ENCODE peak calls at places on chromosomes 11 and 22, in seven cellular contexts. O, A, D, Q, T, F and N are unnamed samples.

GRCh38 chr11:86740628-86741488 is 59.5 kb upstream of the PRSS23 start:
- DNase-seq in O (peak), A (peak), D (peak), Q (peak), T (peak), F (peak), N (no peak)

GRCh38 chr11:73577496-73577917 is 20.4 kb downstream of the FAM168A start:
- DNase-seq in O (no peak), A (no peak), D (no peak), Q (no peak), T (no peak), F (no peak), N (peak)

GRCh38 chr22:24513706-24514240 is 18.6 kb downstream of the UPB1 start:
- DNase-seq in O (no peak), A (no peak), D (no peak), Q (no peak), T (no peak), F (no peak), N (no peak)

GRCh38 chr22:20132686-20133246 is 1.2 kb downstream of the ZDHHC8 start:
- DNase-seq in O (no peak), A (no peak), D (no peak), Q (no peak), T (no peak), F (no peak), N (no peak)

GRCh38 chr22:30228509-30229359 is 17.8 kb downstream of the LIF start:
- DNase-seq in O (peak), A (no peak), D (no peak), Q (no peak), T (no peak), F (no peak), N (no peak)

GRCh38 chr11:1608363-1608762 is at the start of gene KRTAP5-3:
- DNase-seq in O (no peak), A (no peak), D (no peak), Q (no peak), T (no peak), F (no peak), N (no peak)

GRCh38 chr11:119993732-119994131 is 144.2 kb downstream of the TRIM29 start:
- DNase-seq in O (no peak), A (no peak), D (no peak), Q (no peak), T (no peak), F (no peak), N (no peak)

GRCh38 chr11:72959998-72960731 is 146.0 kb downstream of the ATG16L2 start:
- DNase-seq in O (no peak), A (no peak), D (no peak), Q (no peak), T (no peak), F (no peak), N (no peak)

GRCh38 chr11:114211444-114212122 is 84.6 kb upstream of the NNMT start:
- DNase-seq in O (no peak), A (no peak), D (no peak), Q (no peak), T (no peak), F (no peak), N (no peak)

GRCh38 chr11:68528630-68529029 is 68.1 kb downstream of the PPP6R3 start:
- DNase-seq in O (no peak), A (no peak), D (no peak), Q (no peak), T (no peak), F (peak), N (no peak)

GRCh38 chr11:88779551-88779950 is 286.2 kb downstream of the GRM5 start:
- DNase-seq in O (peak), A (no peak), D (no peak), Q (no peak), T (peak), F (no peak), N (no peak)

GRCh38 chr22:48589901-48590300 is 1237.8 kb downstream of the BRD1 start:
- DNase-seq in O (no peak), A (no peak), D (no peak), Q (no peak), T (no peak), F (no peak), N (no peak)

GRCh38 chr11:72951193-72951592 is 137.0 kb downstream of the ATG16L2 start:
- DNase-seq in O (peak), A (no peak), D (no peak), Q (no peak), T (no peak), F (peak), N (peak)

GRCh38 chr11:77370217-77370616 is 68.7 kb upstream of the GDPD4 start:
- DNase-seq in O (no peak), A (no peak), D (no peak), Q (no peak), T (no peak), F (no peak), N (no peak)

GRCh38 chr11:11956006-11956405 is 52.4 kb downstream of the DKK3 start:
- DNase-seq in O (no peak), A (no peak), D (no peak), Q (no peak), T (no peak), F (no peak), N (no peak)

GRCh38 chr11:16293204-16293681 is 63.1 kb downstream of the SOX6 start:
- DNase-seq in O (no peak), A (no peak), D (no peak), Q (no peak), T (no peak), F (no peak), N (no peak)

GRCh38 chr11:43787823-43788222 is 92.8 kb upstream of the ALKBH3 start:
- DNase-seq in O (no peak), A (no peak), D (no peak), Q (no peak), T (no peak), F (no peak), N (no peak)

GRCh38 chr11:132200303-132200936 is 830.0 kb downstream of the NTM start:
- DNase-seq in O (no peak), A (no peak), D (no peak), Q (no peak), T (no peak), F (no peak), N (no peak)

GRCh38 chr11:45104006-45104789 is 42.2 kb upstream of the PRDM11 start:
- DNase-seq in O (no peak), A (no peak), D (no peak), Q (no peak), T (no peak), F (no peak), N (no peak)

GRCh38 chr22:19047993-19048392 is 74.2 kb downstream of the DGCR2 start:
- DNase-seq in O (no peak), A (no peak), D (no peak), Q (no peak), T (no peak), F (no peak), N (no peak)

GRCh38 chr22:21823740-21824438 is 43.6 kb downstream of the MAPK1 start:
- DNase-seq in O (no peak), A (peak), D (no peak), Q (no peak), T (no peak), F (no peak), N (no peak)

GRCh38 chr22:27866136-27867091 is 52.6 kb downstream of the PITPNB start:
- DNase-seq in O (peak), A (no peak), D (no peak), Q (no peak), T (peak), F (no peak), N (no peak)

GRCh38 chr11:78622666-78623065 is 48.0 kb upstream of the NARS2 start:
- DNase-seq in O (no peak), A (no peak), D (no peak), Q (no peak), T (no peak), F (no peak), N (no peak)
- TF ChIP-seq MAX in O (no peak), A (no peak), D (no peak), Q (no peak), T (no peak), F (no peak), N (no peak)

GRCh38 chr11:91800208-91800914 is 424.3 kb upstream of the FAT3 start:
- DNase-seq in O (no peak), A (no peak), D (no peak), Q (no peak), T (no peak), F (no peak), N (no peak)
- TF ChIP-seq MAX in O (no peak), A (no peak), D (no peak), Q (no peak), T (no peak), F (no peak), N (no peak)

DNA sequence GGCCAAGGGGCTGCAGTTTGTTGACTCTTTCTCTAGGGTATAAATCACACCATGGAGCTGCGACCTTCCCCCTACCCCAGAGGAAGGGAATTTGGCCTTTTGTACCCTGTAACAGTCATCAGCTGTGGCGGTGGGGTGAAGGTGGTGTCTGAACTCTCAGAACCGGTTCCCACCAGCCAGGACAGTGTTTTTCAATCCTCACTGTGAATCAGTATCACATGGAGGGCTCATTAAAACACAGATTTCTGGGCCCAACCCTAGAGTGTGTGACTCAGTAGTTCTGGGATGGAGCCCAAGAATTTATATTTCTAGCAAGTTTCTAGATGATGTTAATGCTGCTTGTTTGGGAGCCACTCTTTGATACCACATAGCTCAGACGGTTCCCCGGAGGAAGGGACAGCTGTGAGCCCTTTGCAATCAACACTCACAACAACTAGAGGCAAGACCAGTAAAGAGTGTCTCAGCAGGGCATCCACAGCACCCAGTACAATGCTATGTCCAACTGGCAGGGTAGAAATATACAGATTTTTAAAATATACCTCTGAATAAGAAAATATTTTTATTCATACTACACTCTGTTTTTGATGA is 43.9 kb upstream of the FAT3 start:
- DNase-seq in O (no peak), A (no peak), D (no peak), Q (no peak), T (no peak), F (no peak), N (no peak)
- TF ChIP-seq MAX in O (no peak), A (no peak), D (no peak), Q (no peak), T (no peak), F (no peak), N (no peak)

GRCh38 chr11:74822187-74822586 is 73.5 kb downstream of the RNF169 start:
- DNase-seq in O (no peak), A (no peak), D (no peak), Q (no peak), T (no peak), F (no peak), N (no peak)
- TF ChIP-seq MAX in O (no peak), A (no peak), D (no peak), Q (no peak), T (no peak), F (no peak), N (no peak)

GRCh38 chr11:61023086-61024035 is 51.9 kb downstream of the CD6 start:
- DNase-seq in O (no peak), A (no peak), D (no peak), Q (no peak), T (no peak), F (no peak), N (no peak)

GRCh38 chr11:61026121-61027031 is 54.9 kb downstream of the CD6 start:
- DNase-seq in O (no peak), A (no peak), D (no peak), Q (no peak), T (no peak), F (peak), N (no peak)

GRCh38 chr11:61025819-61026120 is 54.3 kb downstream of the CD6 start:
- DNase-seq in O (no peak), A (no peak), D (no peak), Q (no peak), T (no peak), F (no peak), N (no peak)

GRCh38 chr11:61027141-61027840 is 55.8 kb downstream of the CD6 start:
- DNase-seq in O (no peak), A (no peak), D (no peak), Q (no peak), T (no peak), F (no peak), N (no peak)

DNA sequence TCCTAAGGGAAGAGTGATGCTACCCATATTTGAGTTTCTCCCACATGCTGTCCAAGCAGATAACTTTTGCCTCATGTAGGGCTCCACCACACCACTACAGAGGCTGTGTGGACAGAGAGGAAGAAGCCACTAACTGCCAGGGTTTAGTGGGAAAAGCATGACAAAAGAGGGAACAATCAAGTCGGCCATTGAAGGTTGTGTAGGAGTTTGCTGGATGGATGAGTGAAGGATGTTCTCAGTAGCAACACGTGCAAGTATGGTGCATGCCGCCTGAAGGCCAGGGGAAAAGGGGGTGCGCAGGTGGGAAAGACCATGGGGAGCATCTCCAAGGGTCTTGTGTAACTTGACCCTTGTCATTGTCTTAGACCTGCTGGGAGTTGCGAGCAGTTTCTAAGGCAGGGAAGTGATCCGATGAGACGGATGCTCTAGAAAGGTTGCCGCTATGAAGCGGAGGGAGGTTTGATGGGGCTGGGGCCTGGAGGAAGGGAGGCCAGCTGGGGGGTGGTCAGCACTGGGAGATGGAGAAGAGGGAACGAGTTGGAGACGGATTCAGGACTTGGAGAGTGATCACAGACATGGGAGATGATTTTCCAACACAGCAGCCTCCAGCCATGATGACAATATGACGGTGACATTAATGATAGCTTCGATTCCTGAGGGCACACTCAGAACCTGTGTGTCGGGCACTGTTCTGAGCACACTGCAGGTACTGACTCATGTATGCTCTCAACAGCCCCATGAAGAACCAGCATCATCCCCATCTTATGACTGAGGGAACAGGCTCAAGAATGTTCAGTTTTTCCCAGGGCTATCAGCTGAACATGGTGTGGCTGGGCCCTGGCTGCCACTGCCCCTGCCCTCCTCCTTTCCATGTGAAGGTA is 53.7 kb downstream of the CD6 start:
- DNase-seq in O (no peak), A (no peak), D (no peak), Q (no peak), T (no peak), F (no peak), N (no peak)
- TF ChIP-seq MAX in O (no peak), A (no peak), D (no peak), Q (no peak), T (no peak), F (no peak), N (no peak)

GRCh38 chr22:40281717-40282116 is 64.6 kb upstream of the ADSL start:
- DNase-seq in O (no peak), A (no peak), D (no peak), Q (no peak), T (no peak), F (no peak), N (no peak)

GRCh38 chr22:40289991-40290459 is 56.3 kb upstream of the ADSL start:
- DNase-seq in O (no peak), A (no peak), D (no peak), Q (no peak), T (no peak), F (no peak), N (no peak)

GRCh38 chr22:40285508-40285907 is 60.8 kb upstream of the ADSL start:
- DNase-seq in O (no peak), A (no peak), D (no peak), Q (no peak), T (no peak), F (no peak), N (no peak)
- TF ChIP-seq MAX in O (no peak), A (no peak), D (no peak), Q (no peak), T (no peak), F (no peak), N (no peak)

DNA sequence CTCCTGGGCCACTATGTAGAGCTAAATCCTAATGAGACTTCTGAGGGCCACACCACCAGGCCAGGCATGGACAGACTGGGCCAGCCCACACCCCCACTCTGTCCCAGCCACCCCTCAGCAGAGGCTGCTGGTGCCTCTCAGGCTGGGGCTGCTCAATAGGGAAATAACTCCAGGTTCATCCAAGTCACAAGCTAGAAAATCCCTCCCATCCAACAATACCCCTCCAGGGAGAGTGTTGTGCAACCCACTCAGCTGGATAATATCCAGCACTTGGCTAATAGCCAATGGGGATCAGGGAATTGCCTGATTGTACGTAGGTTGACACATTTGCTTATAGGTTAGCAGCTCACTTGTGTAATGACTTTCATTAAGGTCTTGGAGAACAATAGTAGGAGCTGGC is 64.1 kb upstream of the WNT11 start:
- DNase-seq in O (no peak), A (no peak), D (no peak), Q (no peak), T (no peak), F (no peak), N (no peak)
- TF ChIP-seq MAX in O (no peak), A (no peak), D (no peak), Q (no peak), T (no peak), F (no peak), N (no peak)